ENCODE peak calls at places on chromosomes 5 and 9, in nine cellular contexts. V is neural progenitor cell, A is GM23248, U is MM.1S, B is HCT116, O is GM23338, R is hepatocyte, K is OCI-LY7, P is SK-N-SH. E is an unnamed sample.

GRCh38 chr9:77016111-77016525 is 3.3 kb upstream of the FOXB2 start:
- DNase-seq in V (peak), A (no peak), U (no peak), B (no peak), O (peak), R (no peak), K (no peak), P (peak), E (no peak)

GRCh38 chr5:81751836-81752643 is 1.1 kb upstream of the SSBP2 start:
- DNase-seq in V (peak), A (peak), U (no peak), B (no peak), O (peak), R (no peak), K (no peak), P (no peak), E (no peak)

GRCh38 chr9:88049677-88050307 is 75.5 kb upstream of the CDK20 start:
- DNase-seq in V (no peak), A (no peak), U (no peak), B (no peak), O (no peak), R (no peak), K (no peak), P (no peak), E (no peak)

GRCh38 chr9:2047144-2047671 is 32.1 kb downstream of the SMARCA2 start:
- DNase-seq in V (no peak), A (no peak), U (no peak), B (no peak), O (peak), R (no peak), K (no peak), P (no peak), E (no peak)

GRCh38 chr9:114372971-114373591 is 14.7 kb downstream of the AKNA start:
- DNase-seq in V (no peak), A (no peak), U (peak), B (no peak), O (no peak), R (no peak), K (peak), P (no peak), E (no peak)

GRCh38 chr5:37771731-37772130 is 68.1 kb downstream of the GDNF start:
- DNase-seq in V (no peak), A (peak), U (no peak), B (no peak), O (no peak), R (no peak), K (no peak), P (no peak), E (peak)

GRCh38 chr9:105295986-105296385 is 51.5 kb downstream of the SLC44A1 start:
- DNase-seq in V (peak), A (peak), U (no peak), B (no peak), O (peak), R (no peak), K (no peak), P (no peak), E (no peak)

GRCh38 chr5:179268399-179268952 is 76.8 kb downstream of the ADAMTS2 start:
- DNase-seq in V (no peak), A (no peak), U (no peak), B (no peak), O (no peak), R (no peak), K (no peak), P (peak), E (no peak)

GRCh38 chr5:102731704-102732103 is 23.4 kb upstream of the PAM start:
- DNase-seq in V (no peak), A (no peak), U (no peak), B (no peak), O (no peak), R (no peak), K (no peak), P (no peak), E (no peak)

GRCh38 chr5:98109561-98110006 is 663.9 kb upstream of the RGMB start:
- DNase-seq in V (no peak), A (peak), U (no peak), B (no peak), O (no peak), R (no peak), K (no peak), P (no peak), E (peak)

GRCh38 chr9:88954073-88954472 is 37.2 kb upstream of the S1PR3 start:
- DNase-seq in V (no peak), A (peak), U (no peak), B (no peak), O (no peak), R (no peak), K (no peak), P (no peak), E (no peak)

GRCh38 chr5:6732634-6733410 is 19.6 kb downstream of the TENT4A start:
- DNase-seq in V (no peak), A (peak), U (no peak), B (no peak), O (no peak), R (no peak), K (no peak), P (peak), E (peak)

GRCh38 chr5:168286386-168286785 is 5.1 kb upstream of the WWC1 start:
- DNase-seq in V (no peak), A (no peak), U (no peak), B (no peak), O (peak), R (no peak), K (no peak), P (no peak), E (no peak)

GRCh38 chr9:21906213-21906612 is 88.0 kb downstream of the CDKN2A start:
- DNase-seq in V (no peak), A (no peak), U (no peak), B (no peak), O (no peak), R (no peak), K (no peak), P (no peak), E (no peak)

GRCh38 chr9:98251554-98251953 is 3.9 kb downstream of the TBC1D2 start:
- DNase-seq in V (no peak), A (peak), U (no peak), B (peak), O (no peak), R (no peak), K (no peak), P (no peak), E (peak)

GRCh38 chr5:15929616-15930303 is 249.8 kb downstream of the MARCHF11 start:
- DNase-seq in V (no peak), A (peak), U (no peak), B (no peak), O (no peak), R (peak), K (no peak), P (no peak), E (no peak)

GRCh38 chr9:89226076-89226475 is 47.5 kb upstream of the SHC3 start:
- DNase-seq in V (peak), A (peak), U (no peak), B (no peak), O (peak), R (peak), K (no peak), P (peak), E (no peak)

GRCh38 chr9:27599102-27599501 is 25.8 kb upstream of the C9orf72 start:
- DNase-seq in V (no peak), A (no peak), U (no peak), B (no peak), O (no peak), R (no peak), K (no peak), P (no peak), E (no peak)

GRCh38 chr5:96146675-96147074 is 185.0 kb upstream of the ELL2 start:
- DNase-seq in V (no peak), A (peak), U (no peak), B (peak), O (peak), R (peak), K (peak), P (no peak), E (peak)

GRCh38 chr9:78552802-78553201 is 255.9 kb downstream of the PSAT1 start:
- DNase-seq in V (no peak), A (no peak), U (no peak), B (no peak), O (no peak), R (no peak), K (no peak), P (no peak), E (no peak)

GRCh38 chr5:139745121-139745799 is 50.3 kb upstream of the PSD2 start:
- DNase-seq in V (no peak), A (peak), U (no peak), B (peak), O (no peak), R (peak), K (no peak), P (no peak), E (peak)

GRCh38 chr9:77291714-77292113 is 114.4 kb downstream of the VPS13A start:
- DNase-seq in V (peak), A (peak), U (no peak), B (peak), O (peak), R (peak), K (peak), P (peak), E (peak)

GRCh38 chr9:77848897-77849296 is 182.7 kb downstream of the GNAQ start:
- DNase-seq in V (no peak), A (peak), U (no peak), B (no peak), O (no peak), R (peak), K (no peak), P (no peak), E (peak)

GRCh38 chr9:79115176-79115575 is 456.6 kb upstream of the TLE4 start:
- DNase-seq in V (no peak), A (no peak), U (no peak), B (no peak), O (no peak), R (no peak), K (no peak), P (no peak), E (no peak)

GRCh38 chr5:118752568-118752967 is 235.8 kb downstream of the DTWD2 start:
- DNase-seq in V (no peak), A (no peak), U (no peak), B (no peak), O (no peak), R (no peak), K (no peak), P (no peak), E (no peak)

GRCh38 chr5:11785771-11786342 is 118.4 kb downstream of the CTNND2 start:
- DNase-seq in V (no peak), A (no peak), U (no peak), B (no peak), O (no peak), R (no peak), K (no peak), P (no peak), E (peak)

GRCh38 chr9:133404440-133405002 is 13.3 kb downstream of the REXO4 start:
- DNase-seq in V (no peak), A (no peak), U (no peak), B (no peak), O (no peak), R (no peak), K (no peak), P (no peak), E (no peak)

DNA sequence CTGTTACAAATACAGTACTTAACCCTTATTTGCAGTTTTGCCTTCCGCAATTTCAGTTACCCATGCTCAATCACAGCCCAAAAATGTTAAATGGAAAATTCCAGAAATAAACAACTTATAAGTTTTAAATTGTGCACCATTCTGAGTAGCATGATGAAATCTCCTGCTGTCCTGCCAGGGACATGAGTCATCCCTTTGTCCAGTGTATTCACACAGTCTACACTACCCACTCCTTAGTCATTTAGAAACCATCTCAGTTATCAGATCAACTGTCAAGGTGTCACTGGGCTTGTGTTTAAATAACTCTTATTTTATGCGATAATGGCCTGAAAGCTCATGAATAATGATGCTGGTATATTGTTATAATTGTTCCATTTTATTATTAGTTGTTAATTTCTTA is 95.8 kb downstream of the PLCXD3 start:
- DNase-seq in V (no peak), A (peak), U (no peak), B (peak), O (no peak), R (peak), K (no peak), P (no peak), E (peak)
- TF ChIP-seq EZH2phosphoT487 in V (no peak), A (no peak), U (no peak), B (no peak), O (no peak), R (no peak), K (no peak), P (no peak), E (no peak)

GRCh38 chr9:692636-693459 is 148.6 kb upstream of the DMRT1 start:
- DNase-seq in V (no peak), A (peak), U (no peak), B (no peak), O (no peak), R (no peak), K (peak), P (no peak), E (no peak)
- TF ChIP-seq EZH2phosphoT487 in V (no peak), A (no peak), U (no peak), B (no peak), O (no peak), R (no peak), K (no peak), P (no peak), E (no peak)

GRCh38 chr5:54545796-54546195 is 28.2 kb downstream of the SNX18 start:
- DNase-seq in V (no peak), A (no peak), U (no peak), B (no peak), O (no peak), R (no peak), K (no peak), P (no peak), E (peak)
- TF ChIP-seq EZH2phosphoT487 in V (no peak), A (no peak), U (no peak), B (no peak), O (no peak), R (no peak), K (no peak), P (no peak), E (no peak)

DNA sequence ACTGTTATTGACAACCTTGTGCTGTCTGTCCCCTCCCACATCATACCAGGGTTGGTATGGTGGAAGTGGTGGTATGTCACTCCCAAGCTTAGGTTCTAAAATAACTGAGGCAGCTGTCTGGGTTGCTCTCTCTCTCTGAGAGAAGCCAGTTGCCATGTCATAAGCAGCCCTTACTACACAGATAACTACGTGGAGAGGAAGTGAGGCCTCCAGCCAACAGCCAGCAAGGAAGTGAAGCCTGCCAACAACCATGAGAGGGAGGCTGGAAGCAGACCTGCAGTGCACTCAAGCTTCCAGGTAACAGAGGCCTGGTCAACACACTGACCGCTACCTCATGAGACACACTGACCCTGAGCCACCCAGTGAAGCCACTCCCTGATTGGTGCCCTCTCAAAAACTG is 18.6 kb downstream of the CTNNAL1 start:
- DNase-seq in V (no peak), A (no peak), U (no peak), B (no peak), O (no peak), R (no peak), K (peak), P (no peak), E (peak)
- TF ChIP-seq EZH2phosphoT487 in V (no peak), A (no peak), U (no peak), B (no peak), O (no peak), R (no peak), K (no peak), P (no peak), E (no peak)

DNA sequence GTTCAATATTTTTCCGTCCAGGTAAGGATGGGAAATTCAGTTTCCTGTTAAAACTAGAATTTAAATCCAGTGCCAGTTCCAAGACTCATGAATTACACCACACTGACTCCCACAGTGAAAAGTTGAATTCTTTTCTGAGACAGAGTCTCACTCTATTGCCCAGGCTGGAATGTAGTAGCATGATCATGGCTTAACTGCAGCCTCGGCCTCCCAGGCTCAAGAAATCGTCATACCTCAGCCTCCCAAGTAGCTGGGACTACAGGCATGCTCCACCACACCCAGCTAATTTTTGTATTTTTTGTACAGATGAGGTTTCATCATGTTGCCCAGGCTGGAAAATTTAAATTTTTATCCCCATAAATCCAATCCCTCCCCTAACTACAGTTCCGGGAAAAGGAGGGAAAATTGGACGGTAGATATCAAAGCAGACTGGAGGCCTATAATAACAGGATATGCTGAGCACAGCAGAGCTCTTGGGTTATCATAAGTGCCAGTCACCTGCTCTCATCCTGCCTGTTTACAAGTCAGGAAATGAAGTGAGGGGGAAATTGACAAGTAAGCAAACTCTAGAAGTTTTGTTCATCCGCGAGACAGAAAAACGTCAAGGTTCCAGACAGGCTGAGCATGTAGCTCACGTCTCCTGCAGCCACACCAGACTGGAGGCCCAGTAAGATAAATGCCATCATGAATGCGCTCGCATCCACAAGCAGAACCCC is 105.7 kb downstream of the UGCG start:
- DNase-seq in V (no peak), A (no peak), U (peak), B (no peak), O (no peak), R (no peak), K (no peak), P (no peak), E (no peak)
- TF ChIP-seq EZH2phosphoT487 in V (no peak), A (no peak), U (no peak), B (no peak), O (no peak), R (no peak), K (no peak), P (no peak), E (no peak)

DNA sequence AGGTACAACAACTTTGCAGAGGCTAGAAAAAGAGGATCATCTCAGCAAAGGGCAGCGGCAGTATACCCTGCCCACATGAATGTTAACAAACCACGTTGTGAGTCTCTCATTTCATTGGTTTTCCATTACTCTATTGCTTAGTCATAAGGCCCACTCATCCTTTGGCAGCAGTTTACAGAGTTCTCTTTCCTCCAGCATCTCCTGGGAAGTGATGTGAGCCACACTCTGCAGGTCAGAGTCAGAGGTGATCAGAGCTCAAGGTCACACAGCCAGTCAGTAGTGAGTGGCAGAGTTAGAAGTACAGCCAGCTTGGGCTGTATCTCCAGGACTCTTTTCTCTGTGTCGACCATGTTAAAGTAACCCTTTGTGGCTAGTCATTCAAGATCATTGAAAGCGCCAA is 599.6 kb upstream of the GRAMD2B start:
- DNase-seq in V (no peak), A (peak), U (no peak), B (no peak), O (no peak), R (no peak), K (no peak), P (no peak), E (peak)
- TF ChIP-seq EZH2phosphoT487 in V (no peak), A (no peak), U (no peak), B (no peak), O (no peak), R (no peak), K (no peak), P (no peak), E (no peak)

E was measured in PC-3.